ENCODE peak calls at places on chromosomes 3 and 15, in seven cellular contexts. D, C, H, M, F, X and G are unnamed samples.

GRCh38 chr15:41812820-41813375 is 15.0 kb upstream of the JMJD7 start:
- DNase-seq in H (no peak), C (no peak), D (no peak), F (no peak), X (no peak), M (no peak), G (no peak)

GRCh38 chr3:14570864-14571263 is 30.7 kb upstream of the GRIP2 start:
- DNase-seq in M (no peak), F (no peak), C (no peak), D (no peak), X (no peak), H (no peak), G (no peak)

GRCh38 chr3:166190360-166190759 is 353.1 kb upstream of the BCHE start:
- DNase-seq in H (peak), C (no peak), D (peak), M (no peak), F (no peak), X (peak), G (peak)

GRCh38 chr3:41202834-41203345 is 3.6 kb downstream of the CTNNB1 start:
- DNase-seq in C (peak), H (peak), F (no peak), X (peak), D (peak), M (no peak), G (peak)

GRCh38 chr3:61493339-61493738 is 68.0 kb upstream of the PTPRG start:
- DNase-seq in F (no peak), X (no peak), M (no peak), H (no peak), C (no peak), D (no peak), G (no peak)

GRCh38 chr15:47388299-47388698 is 329.0 kb upstream of the SEMA6D start:
- DNase-seq in X (no peak), C (no peak), F (no peak), D (no peak), H (no peak), M (no peak), G (no peak)

GRCh38 chr3:135752851-135753250 is 212.7 kb upstream of the PPP2R3A start:
- DNase-seq in F (no peak), X (no peak), H (no peak), C (no peak), M (no peak), D (peak), G (no peak)

GRCh38 chr15:95134306-95135100 is 903.1 kb downstream of the MCTP2 start:
- DNase-seq in H (peak), M (peak), D (no peak), C (peak), F (no peak), X (no peak), G (no peak)

GRCh38 chr3:108055931-108056330 is 34.9 kb downstream of the CD47 start:
- DNase-seq in D (no peak), M (no peak), F (no peak), X (no peak), H (no peak), C (no peak), G (no peak)

GRCh38 chr3:184592411-184593200 is 31.0 kb downstream of the EPHB3 start:
- DNase-seq in F (no peak), C (peak), H (no peak), D (peak), X (peak), M (peak), G (peak)

GRCh38 chr15:53522878-53523455 is 236.5 kb downstream of the WDR72 start:
- DNase-seq in M (no peak), X (no peak), D (no peak), F (no peak), C (no peak), H (no peak), G (no peak)

GRCh38 chr15:68200016-68200861 is 4.9 kb downstream of the CALML4 start:
- DNase-seq in X (no peak), D (no peak), C (peak), F (peak), M (no peak), H (no peak), G (no peak)
- TF ChIP-seq CTCF in X (no peak), D (no peak), C (no peak), F (no peak), M (no peak), H (no peak), G (no peak)

GRCh38 chr3:180102604-180103003 is 65.9 kb upstream of the PEX5L start:
- DNase-seq in X (no peak), M (no peak), C (no peak), H (no peak), D (no peak), F (no peak), G (no peak)

DNA sequence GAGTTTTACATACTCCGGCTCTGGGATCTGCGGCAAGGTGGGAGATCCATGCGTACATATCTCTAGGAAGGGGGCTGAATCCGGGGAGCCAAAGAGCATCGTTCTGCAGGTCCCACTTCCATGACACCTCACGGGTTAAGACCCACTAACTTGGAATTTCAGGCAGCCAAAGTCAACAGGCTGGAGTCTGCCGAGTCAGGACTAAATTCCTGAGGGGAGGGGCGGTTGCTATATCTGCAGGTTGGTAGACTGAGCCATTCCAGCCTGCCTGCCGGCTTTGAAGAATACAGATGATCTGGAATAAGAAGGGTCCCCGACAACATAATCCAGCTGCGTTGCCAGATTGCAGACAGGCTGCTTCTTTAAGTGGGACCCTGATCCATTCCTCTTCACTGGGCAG is 65.4 kb upstream of the PEX5L start:
- DNase-seq in X (no peak), F (no peak), M (no peak), C (no peak), D (peak), H (no peak), G (no peak)
- H3K4me3 ChIP-seq in X (no peak), F (no peak), M (no peak), C (no peak), D (no peak), H (no peak), G (no peak)

DNA sequence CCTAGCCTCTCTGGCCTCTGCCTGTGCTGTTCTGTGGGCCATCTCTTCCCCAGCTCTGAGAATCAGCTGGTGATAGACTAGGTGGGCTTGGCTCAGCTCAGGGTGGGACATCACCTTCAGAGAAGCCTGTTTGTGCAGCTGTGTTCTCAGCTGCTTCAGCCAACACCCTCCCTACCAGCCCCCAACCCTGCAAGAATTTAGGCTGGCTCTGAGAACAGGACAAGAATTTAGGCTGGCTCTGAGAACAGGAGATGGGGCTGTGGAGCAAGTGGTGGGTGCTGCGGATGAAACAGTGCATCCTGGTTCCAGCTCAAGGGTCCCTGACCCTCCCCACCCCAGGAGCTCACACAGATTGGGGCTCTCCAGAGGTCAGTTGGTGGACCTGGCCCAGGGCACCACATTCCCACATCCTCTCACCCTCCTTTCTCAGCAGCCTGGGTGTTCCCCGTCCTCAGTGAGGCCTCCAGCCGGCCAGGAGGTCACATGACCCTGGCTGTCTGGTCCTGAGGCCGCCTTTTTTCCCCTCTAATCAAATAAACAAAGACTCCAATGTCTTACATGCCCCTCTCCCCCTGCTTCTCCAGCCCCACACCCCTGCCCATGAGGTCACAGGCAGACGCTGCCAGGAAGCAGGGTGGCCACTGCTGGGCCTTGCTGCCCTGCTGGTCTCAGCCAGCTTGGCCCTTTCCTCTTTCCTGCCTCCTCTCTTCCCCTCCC is 14.9 kb downstream of the PLEKHO2 start:
- DNase-seq in M (no peak), C (peak), D (peak), H (peak), F (no peak), X (peak), G (no peak)
- TF ChIP-seq CTCF in M (no peak), C (peak), D (no peak), H (peak), F (no peak), X (no peak), G (no peak)

DNA sequence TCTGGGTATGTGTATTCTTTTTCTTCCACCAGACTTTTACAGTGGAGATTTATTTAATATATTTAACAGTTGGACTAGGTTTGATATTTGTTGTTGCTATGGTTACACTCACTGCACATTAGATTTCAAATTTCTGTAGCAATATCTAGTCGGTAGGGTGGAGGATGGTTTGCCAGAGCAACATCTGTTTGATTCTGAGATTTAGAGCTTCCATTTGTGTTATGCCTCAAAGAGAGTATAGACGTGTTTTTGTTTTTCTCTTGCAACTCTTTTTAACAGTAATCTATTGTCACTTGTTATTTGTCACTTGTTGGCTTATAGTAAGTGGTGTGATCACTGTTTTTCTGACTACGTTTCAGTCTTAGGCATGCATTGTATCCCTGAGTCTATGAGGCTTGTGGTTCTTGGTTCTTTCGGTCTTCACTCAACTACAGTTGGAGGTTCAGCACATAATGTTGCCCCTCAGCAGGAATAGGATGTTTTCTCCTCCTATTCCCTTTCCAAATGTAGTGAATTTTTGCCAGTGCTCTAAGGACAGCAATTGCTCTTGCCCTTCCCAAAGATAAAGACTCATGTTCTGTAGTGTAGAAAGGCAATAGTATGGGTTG is 691.9 kb downstream of the DIPK2A start:
- DNase-seq in X (no peak), D (no peak), F (no peak), M (no peak), H (no peak), C (no peak), G (no peak)
- H3K4me3 ChIP-seq in X (no peak), D (no peak), F (no peak), M (no peak), H (no peak), C (no peak), G (no peak)

GRCh38 chr15:65101891-65102708 is 12.9 kb downstream of the UBAP1L start:
- DNase-seq in D (no peak), M (no peak), H (no peak), X (no peak), C (no peak), F (no peak), G (no peak)
- TF ChIP-seq CTCF in D (no peak), M (no peak), H (no peak), X (no peak), C (no peak), F (no peak), G (no peak)

GRCh38 chr3:180543877-180544276 is 58.1 kb upstream of the TTC14 start:
- DNase-seq in X (no peak), H (no peak), D (no peak), M (no peak), F (no peak), C (no peak), G (no peak)
- H3K4me3 ChIP-seq in X (no peak), H (no peak), D (no peak), M (no peak), F (no peak), C (no peak), G (no peak)

DNA sequence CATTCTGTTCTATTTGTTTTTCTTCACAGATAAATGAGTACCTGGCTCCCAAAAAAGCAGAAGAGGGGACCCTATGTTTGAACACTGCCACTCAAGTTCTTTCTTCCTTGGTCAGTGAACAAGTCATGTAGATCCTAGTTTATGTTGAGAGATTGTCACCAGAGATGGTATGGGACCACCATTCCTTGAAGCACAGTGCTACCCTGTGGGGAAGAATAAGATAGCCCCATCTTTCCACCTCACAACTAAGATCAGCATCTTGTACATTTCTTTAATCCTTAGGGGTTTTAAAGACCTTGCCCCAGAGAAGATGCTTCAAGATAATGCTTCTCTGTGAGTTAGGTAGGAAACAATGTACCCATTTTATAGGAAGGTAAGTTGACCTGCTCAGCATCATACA is 233.5 kb upstream of the WNT5A start:
- DNase-seq in D (peak), F (no peak), C (peak), H (peak), X (peak), M (no peak), G (peak)
- TF ChIP-seq CTCF in D (peak), F (no peak), C (peak), H (peak), X (peak), M (peak), G (peak)

DNA sequence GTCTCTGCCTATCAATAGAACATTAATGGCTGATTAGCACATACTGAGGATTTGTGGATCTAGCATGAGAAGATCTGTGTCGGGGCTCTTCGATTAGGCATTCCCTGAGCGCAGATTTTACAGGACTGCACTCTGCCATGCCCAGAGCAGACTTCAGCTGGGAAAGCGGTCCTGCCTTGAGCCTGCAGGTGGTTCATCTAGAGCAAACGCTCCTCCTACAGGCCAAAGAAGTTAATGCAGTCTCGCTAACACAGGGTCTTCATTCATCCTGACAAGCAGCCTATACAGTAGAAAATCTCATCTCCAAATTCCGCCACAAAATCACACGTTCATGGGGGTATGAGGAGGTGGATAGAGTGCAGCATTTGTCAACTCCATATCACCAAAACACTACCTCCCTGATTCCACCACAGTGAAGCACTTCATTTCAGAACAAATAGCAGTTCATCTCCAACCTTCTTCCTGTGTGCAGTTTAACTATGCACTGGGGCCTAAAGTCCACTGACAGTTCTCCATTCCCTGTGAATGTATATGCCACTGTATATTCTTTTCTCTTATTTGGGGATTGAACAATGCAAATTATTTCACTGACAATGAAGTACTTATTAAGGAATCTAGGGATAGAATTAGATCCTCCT is 405.8 kb downstream of the IGSF11 start:
- DNase-seq in D (peak), H (peak), X (peak), M (no peak), C (peak), F (peak), G (peak)
- H3K4me3 ChIP-seq in D (no peak), H (no peak), X (no peak), M (no peak), C (no peak), F (no peak), G (no peak)